ENCODE peak calls at places on chromosomes 7 and 10, in four cellular contexts. One of them, this sample, is unnamed. For H3K4me1, the result is how much of the 10 kb centered on the place peaks cover.

GRCh38 chr7:139960158-139960557 is 102.6 kb downstream of the PARP12 start:
- DNase-seq in gastrocnemius medialis: no peak
- DNase-seq in CD4-positive, alpha-beta memory T cell: no peak
- DNase-seq in psoas muscle: no peak
- DNase-seq in this sample: no peak

GRCh38 chr10:120614685-120615084 is 157.7 kb downstream of the PLPP4 start:
- DNase-seq in gastrocnemius medialis: no peak
- DNase-seq in psoas muscle: no peak
- DNase-seq in CD4-positive, alpha-beta memory T cell: no peak
- DNase-seq in this sample: no peak

GRCh38 chr10:80535671-80536360 is 1.9 kb upstream of the SH2D4B start:
- DNase-seq in gastrocnemius medialis: no peak
- DNase-seq in CD4-positive, alpha-beta memory T cell: peak
- DNase-seq in psoas muscle: peak
- DNase-seq in this sample: peak

GRCh38 chr10:5538446-5538845 is 13.7 kb downstream of the CALML3 start:
- DNase-seq in CD4-positive, alpha-beta memory T cell: no peak
- DNase-seq in psoas muscle: no peak
- DNase-seq in gastrocnemius medialis: no peak
- DNase-seq in this sample: no peak

GRCh38 chr7:23696916-23697441 is 13.0 kb upstream of the STK31 start:
- DNase-seq in CD4-positive, alpha-beta memory T cell: peak
- DNase-seq in gastrocnemius medialis: no peak
- DNase-seq in psoas muscle: peak
- DNase-seq in this sample: peak

GRCh38 chr7:39663263-39663662 is 39.9 kb downstream of the RALA start:
- DNase-seq in psoas muscle: no peak
- DNase-seq in gastrocnemius medialis: no peak
- DNase-seq in CD4-positive, alpha-beta memory T cell: no peak
- DNase-seq in this sample: no peak

GRCh38 chr10:98134117-98134430 is 383 bp upstream of the R3HCC1L start:
- DNase-seq in CD4-positive, alpha-beta memory T cell: no peak
- DNase-seq in gastrocnemius medialis: no peak
- DNase-seq in psoas muscle: no peak
- DNase-seq in this sample: no peak

GRCh38 chr7:23530355-23530754 is 1.4 kb downstream of the TRA2A start:
- DNase-seq in gastrocnemius medialis: no peak
- DNase-seq in psoas muscle: no peak
- DNase-seq in CD4-positive, alpha-beta memory T cell: peak
- DNase-seq in this sample: no peak

GRCh38 chr10:33265621-33266020 is 68.8 kb downstream of the NRP1 start:
- DNase-seq in CD4-positive, alpha-beta memory T cell: no peak
- DNase-seq in psoas muscle: no peak
- DNase-seq in gastrocnemius medialis: no peak
- DNase-seq in this sample: no peak

GRCh38 chr10:3976718-3977117 is 191.7 kb upstream of the KLF6 start:
- DNase-seq in psoas muscle: no peak
- DNase-seq in CD4-positive, alpha-beta memory T cell: no peak
- DNase-seq in gastrocnemius medialis: no peak
- DNase-seq in this sample: no peak

GRCh38 chr7:142194201-142194600 is 63.7 kb downstream of the PRSS58 start:
- DNase-seq in gastrocnemius medialis: no peak
- DNase-seq in psoas muscle: no peak
- DNase-seq in CD4-positive, alpha-beta memory T cell: no peak
- DNase-seq in this sample: no peak

GRCh38 chr10:110208614-110209398 is 1.4 kb downstream of the MXI1 start:
- DNase-seq in CD4-positive, alpha-beta memory T cell: no peak
- DNase-seq in psoas muscle: peak
- DNase-seq in gastrocnemius medialis: peak
- DNase-seq in this sample: peak

GRCh38 chr10:117537904-117538524 is 4.5 kb upstream of the EMX2 start:
- DNase-seq in psoas muscle: no peak
- DNase-seq in CD4-positive, alpha-beta memory T cell: no peak
- DNase-seq in gastrocnemius medialis: no peak
- DNase-seq in this sample: no peak

GRCh38 chr10:83222832-83223742 is 916.2 kb upstream of the GHITM start:
- DNase-seq in CD4-positive, alpha-beta memory T cell: no peak
- DNase-seq in gastrocnemius medialis: no peak
- DNase-seq in psoas muscle: no peak
- DNase-seq in this sample: no peak

GRCh38 chr7:27435461-27435860 is 192.9 kb downstream of the EVX1 start:
- DNase-seq in gastrocnemius medialis: no peak
- DNase-seq in psoas muscle: no peak
- DNase-seq in CD4-positive, alpha-beta memory T cell: no peak
- DNase-seq in this sample: no peak

GRCh38 chr7:24715661-24716479 is 41.4 kb downstream of the GSDME start:
- DNase-seq in CD4-positive, alpha-beta memory T cell: no peak
- DNase-seq in gastrocnemius medialis: no peak
- DNase-seq in psoas muscle: no peak
- DNase-seq in this sample: no peak

GRCh38 chr7:84548366-84549085 is 353.9 kb upstream of the SEMA3A start:
- DNase-seq in psoas muscle: no peak
- DNase-seq in CD4-positive, alpha-beta memory T cell: no peak
- DNase-seq in gastrocnemius medialis: no peak
- DNase-seq in this sample: no peak

GRCh38 chr10:32972454-32972853 is 14.4 kb upstream of the ITGB1 start:
- DNase-seq in gastrocnemius medialis: no peak
- DNase-seq in CD4-positive, alpha-beta memory T cell: no peak
- DNase-seq in psoas muscle: no peak
- DNase-seq in this sample: no peak

GRCh38 chr7:133590795-133591194 is 337.9 kb downstream of the EXOC4 start:
- DNase-seq in psoas muscle: no peak
- DNase-seq in gastrocnemius medialis: no peak
- DNase-seq in CD4-positive, alpha-beta memory T cell: no peak
- DNase-seq in this sample: no peak

GRCh38 chr10:10661176-10661575 is 356.5 kb upstream of the CELF2 start:
- DNase-seq in CD4-positive, alpha-beta memory T cell: no peak
- DNase-seq in psoas muscle: no peak
- DNase-seq in gastrocnemius medialis: no peak
- DNase-seq in this sample: no peak

GRCh38 chr10:10662720-10663467 is 354.8 kb upstream of the CELF2 start:
- DNase-seq in psoas muscle: no peak
- DNase-seq in gastrocnemius medialis: no peak
- DNase-seq in CD4-positive, alpha-beta memory T cell: no peak
- DNase-seq in this sample: no peak

GRCh38 chr10:10663587-10663986 is 354.1 kb upstream of the CELF2 start:
- DNase-seq in gastrocnemius medialis: no peak
- DNase-seq in CD4-positive, alpha-beta memory T cell: no peak
- DNase-seq in psoas muscle: no peak
- DNase-seq in this sample: no peak

GRCh38 chr10:10667466-10667865 is 350.2 kb upstream of the CELF2 start:
- DNase-seq in psoas muscle: no peak
- DNase-seq in gastrocnemius medialis: no peak
- DNase-seq in CD4-positive, alpha-beta memory T cell: no peak
- DNase-seq in this sample: no peak

DNA sequence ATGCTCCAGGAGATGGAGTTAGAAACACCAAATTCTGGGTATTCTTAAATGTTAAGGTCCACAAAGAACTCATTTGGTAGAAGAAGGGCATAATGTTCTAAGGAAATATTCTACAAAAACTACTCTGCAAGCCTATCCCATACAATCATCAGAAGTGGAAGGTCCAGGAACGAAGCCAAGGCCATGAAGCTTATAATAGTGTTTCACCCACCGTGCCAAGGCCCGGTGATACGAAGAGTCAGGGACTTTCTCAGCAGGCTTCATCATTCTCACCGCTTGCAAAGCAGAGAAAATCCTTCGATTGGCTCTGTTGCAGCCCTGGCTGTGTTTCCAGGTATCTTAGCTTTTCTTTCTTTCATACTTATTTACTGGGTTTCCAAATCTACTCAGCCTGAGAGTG is 351.9 kb upstream of the CELF2 start:
- DNase-seq in CD4-positive, alpha-beta memory T cell: no peak
- DNase-seq in gastrocnemius medialis: no peak
- DNase-seq in psoas muscle: no peak
- DNase-seq in this sample: peak
- H3K27ac ChIP-seq in CD4-positive, alpha-beta memory T cell: no peak
- H3K27ac ChIP-seq in gastrocnemius medialis: no peak
- H3K27ac ChIP-seq in psoas muscle: no peak
- H3K27ac ChIP-seq in this sample: no peak

DNA sequence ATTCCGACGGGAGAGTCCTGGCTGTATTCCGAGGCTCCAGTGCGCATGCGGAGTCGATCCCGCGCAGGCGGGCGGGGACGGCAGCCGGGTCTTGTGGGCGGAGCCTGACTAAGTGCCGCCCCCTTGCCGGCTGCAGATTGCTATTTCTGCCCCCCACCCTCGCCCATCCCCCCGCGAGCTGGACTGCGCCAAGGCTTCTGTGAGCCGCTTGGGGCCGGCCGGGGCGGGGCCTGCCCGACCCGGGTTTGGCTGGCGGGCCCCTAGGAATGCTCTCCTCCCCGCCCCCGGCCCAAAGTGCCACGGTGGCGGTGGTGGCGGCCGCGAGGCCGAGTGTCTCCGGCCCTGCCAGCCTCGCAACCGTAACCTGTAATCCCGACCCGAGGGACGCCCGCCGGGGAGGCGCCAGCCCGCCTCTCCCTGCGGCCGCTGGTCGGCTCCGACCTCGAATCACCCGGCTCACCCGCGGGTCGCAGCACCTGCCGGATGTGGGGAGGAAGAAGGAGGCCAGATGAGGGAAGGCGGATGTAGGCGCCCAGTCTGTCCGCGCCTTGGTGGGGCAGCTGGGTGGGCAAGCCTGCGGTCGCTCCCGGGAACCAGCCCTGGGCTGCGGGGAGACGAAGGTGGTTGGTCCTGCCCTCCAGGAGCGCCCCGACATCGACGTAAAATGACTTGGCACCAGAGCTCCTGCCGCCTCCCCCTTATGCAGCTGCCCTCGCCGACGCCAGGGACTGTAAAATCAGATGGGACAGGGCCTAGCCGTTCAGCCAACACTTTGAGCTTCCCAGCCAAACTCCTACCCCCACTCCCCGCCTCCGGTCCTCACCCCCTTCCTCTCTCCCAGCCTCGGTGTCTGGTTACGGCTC is 607 bp upstream of the KAZALD1 start:
- DNase-seq in psoas muscle: peak
- DNase-seq in gastrocnemius medialis: peak
- DNase-seq in CD4-positive, alpha-beta memory T cell: no peak
- DNase-seq in this sample: peak
- H3K4me1 ChIP-seq in psoas muscle: under half
- H3K4me1 ChIP-seq in gastrocnemius medialis: under half
- H3K4me1 ChIP-seq in CD4-positive, alpha-beta memory T cell: under half
- H3K4me1 ChIP-seq in this sample: under half

GRCh38 chr7:134594877-134595276 is 46.0 kb downstream of the AKR1B15 start:
- DNase-seq in CD4-positive, alpha-beta memory T cell: no peak
- DNase-seq in psoas muscle: no peak
- DNase-seq in gastrocnemius medialis: no peak
- DNase-seq in this sample: no peak
- H3K27ac ChIP-seq in CD4-positive, alpha-beta memory T cell: no peak
- H3K27ac ChIP-seq in psoas muscle: no peak
- H3K27ac ChIP-seq in gastrocnemius medialis: peak
- H3K27ac ChIP-seq in this sample: peak

DNA sequence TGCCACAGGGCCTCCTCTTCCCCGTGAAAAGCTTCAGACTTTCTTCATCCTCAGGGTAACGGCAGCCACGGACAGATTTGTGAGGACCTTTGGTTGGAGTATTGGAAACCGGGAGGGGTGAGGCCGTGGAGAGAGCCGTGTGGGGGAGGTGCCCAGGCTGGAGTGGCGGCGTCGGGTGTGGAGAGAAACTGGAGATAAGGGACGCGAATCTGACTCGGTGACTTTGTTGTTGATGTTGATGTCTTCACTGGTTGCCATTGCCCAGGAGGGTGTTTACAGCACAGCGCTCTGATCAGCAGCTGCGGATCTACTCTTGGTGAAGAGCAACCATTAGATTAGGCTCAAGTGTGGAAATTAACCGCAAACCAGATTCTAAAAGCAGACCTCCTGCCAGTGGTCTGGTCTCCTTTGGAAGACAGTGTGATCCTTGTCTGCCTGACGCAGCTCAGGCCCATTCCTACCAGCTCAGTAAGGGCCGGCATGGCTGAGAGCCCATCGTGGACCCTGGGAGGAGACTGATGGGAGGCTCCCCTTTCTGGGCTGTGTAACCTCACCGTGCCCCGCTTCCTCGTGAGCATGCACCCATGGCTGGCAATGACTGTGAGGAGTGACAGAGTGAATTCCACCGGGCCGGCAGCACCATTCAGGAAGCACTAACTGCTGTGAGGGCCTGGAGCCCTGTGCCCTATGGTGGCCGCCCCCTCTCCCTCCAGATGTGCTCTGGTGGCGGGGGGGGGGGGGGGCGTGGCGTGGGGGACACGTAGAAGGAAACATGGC is 90.3 kb downstream of the INPP5A start:
- DNase-seq in CD4-positive, alpha-beta memory T cell: peak
- DNase-seq in psoas muscle: peak
- DNase-seq in gastrocnemius medialis: peak
- DNase-seq in this sample: peak
- H3K4me1 ChIP-seq in CD4-positive, alpha-beta memory T cell: under half
- H3K4me1 ChIP-seq in psoas muscle: half or more
- H3K4me1 ChIP-seq in gastrocnemius medialis: half or more
- H3K4me1 ChIP-seq in this sample: half or more

GRCh38 chr7:134729895-134730294 is 49.5 kb upstream of the CALD1 start:
- DNase-seq in CD4-positive, alpha-beta memory T cell: no peak
- DNase-seq in psoas muscle: no peak
- DNase-seq in gastrocnemius medialis: no peak
- DNase-seq in this sample: no peak

GRCh38 chr7:134732739-134733138 is 46.7 kb upstream of the CALD1 start:
- DNase-seq in psoas muscle: no peak
- DNase-seq in CD4-positive, alpha-beta memory T cell: no peak
- DNase-seq in gastrocnemius medialis: no peak
- DNase-seq in this sample: no peak

GRCh38 chr7:134731616-134732015 is 47.8 kb upstream of the CALD1 start:
- DNase-seq in CD4-positive, alpha-beta memory T cell: no peak
- DNase-seq in psoas muscle: no peak
- DNase-seq in gastrocnemius medialis: no peak
- DNase-seq in this sample: no peak

GRCh38 chr7:134727711-134728110 is 51.7 kb upstream of the CALD1 start:
- DNase-seq in psoas muscle: no peak
- DNase-seq in CD4-positive, alpha-beta memory T cell: no peak
- DNase-seq in gastrocnemius medialis: no peak
- DNase-seq in this sample: no peak

DNA sequence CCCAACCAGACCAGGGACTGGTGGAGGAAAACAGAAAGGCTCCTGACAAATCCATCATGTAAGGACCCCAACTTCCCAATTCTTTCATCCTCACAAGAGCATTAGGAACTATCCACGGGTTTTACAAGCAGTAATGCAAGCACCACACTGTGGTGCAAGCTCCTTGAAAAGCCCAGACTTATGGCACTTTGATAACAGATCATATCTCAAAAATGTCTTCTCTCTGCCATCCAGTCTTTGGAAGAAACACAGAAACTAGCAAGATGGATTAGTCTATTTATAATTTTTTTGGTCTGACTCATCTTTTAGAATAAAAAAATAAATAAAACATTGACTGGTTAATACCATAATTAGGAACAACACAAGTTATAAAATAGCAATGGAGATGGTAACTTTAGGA is 49.1 kb upstream of the CALD1 start:
- DNase-seq in gastrocnemius medialis: no peak
- DNase-seq in psoas muscle: no peak
- DNase-seq in CD4-positive, alpha-beta memory T cell: no peak
- DNase-seq in this sample: no peak
- H3K27ac ChIP-seq in gastrocnemius medialis: no peak
- H3K27ac ChIP-seq in psoas muscle: no peak
- H3K27ac ChIP-seq in CD4-positive, alpha-beta memory T cell: no peak
- H3K27ac ChIP-seq in this sample: peak

This sample was measured in heart left ventricle.